ENCODE peak calls at places on chromosome 13, in five cellular contexts. One of them, this sample, is unnamed.

GRCh38 chr13:34833562-34834182 is 108.4 kb upstream of the NBEA start:
- DNase-seq in neural progenitor cell: peak
- DNase-seq in IMR-90: peak
- DNase-seq in cardiac muscle cell: no peak
- DNase-seq in body of pancreas: no peak
- DNase-seq in this sample: no peak

GRCh38 chr13:78827471-78827870 is 168.5 kb upstream of the OBI1 start:
- DNase-seq in neural progenitor cell: peak
- DNase-seq in body of pancreas: no peak
- DNase-seq in IMR-90: no peak
- DNase-seq in cardiac muscle cell: no peak
- DNase-seq in this sample: no peak

GRCh38 chr13:112756511-112756966 is 66.7 kb downstream of the ATP11A start:
- DNase-seq in neural progenitor cell: no peak
- DNase-seq in cardiac muscle cell: no peak
- DNase-seq in IMR-90: no peak
- DNase-seq in body of pancreas: no peak
- DNase-seq in this sample: no peak

GRCh38 chr13:22298530-22298929 is 627.7 kb downstream of the FGF9 start:
- DNase-seq in neural progenitor cell: no peak
- DNase-seq in body of pancreas: no peak
- DNase-seq in IMR-90: no peak
- DNase-seq in cardiac muscle cell: no peak
- DNase-seq in this sample: no peak

GRCh38 chr13:103883698-103884097 is 817.5 kb upstream of the SLC10A2 start:
- DNase-seq in cardiac muscle cell: peak
- DNase-seq in IMR-90: peak
- DNase-seq in body of pancreas: no peak
- DNase-seq in neural progenitor cell: no peak
- DNase-seq in this sample: no peak

GRCh38 chr13:19606152-19606551 is 27.3 kb upstream of the MPHOSPH8 start:
- DNase-seq in cardiac muscle cell: no peak
- DNase-seq in neural progenitor cell: no peak
- DNase-seq in body of pancreas: no peak
- DNase-seq in IMR-90: peak
- DNase-seq in this sample: no peak

GRCh38 chr13:107192289-107192688 is 624.4 kb upstream of the ARGLU1 start:
- DNase-seq in IMR-90: peak
- DNase-seq in body of pancreas: no peak
- DNase-seq in neural progenitor cell: peak
- DNase-seq in cardiac muscle cell: no peak
- DNase-seq in this sample: no peak

GRCh38 chr13:57933606-57934005 is 302.1 kb downstream of the PCDH17 start:
- DNase-seq in IMR-90: no peak
- DNase-seq in cardiac muscle cell: no peak
- DNase-seq in neural progenitor cell: no peak
- DNase-seq in body of pancreas: no peak
- DNase-seq in this sample: no peak

GRCh38 chr13:106619688-106620555 is 52.0 kb upstream of the ARGLU1 start:
- DNase-seq in body of pancreas: peak
- DNase-seq in cardiac muscle cell: peak
- DNase-seq in neural progenitor cell: peak
- DNase-seq in IMR-90: peak
- DNase-seq in this sample: no peak

GRCh38 chr13:40236566-40237168 is 429.8 kb downstream of the FOXO1 start:
- DNase-seq in IMR-90: no peak
- DNase-seq in neural progenitor cell: no peak
- DNase-seq in body of pancreas: peak
- DNase-seq in cardiac muscle cell: no peak
- DNase-seq in this sample: no peak

GRCh38 chr13:21106089-21106488 is 44.7 kb upstream of the LATS2 start:
- DNase-seq in body of pancreas: no peak
- DNase-seq in IMR-90: peak
- DNase-seq in neural progenitor cell: no peak
- DNase-seq in cardiac muscle cell: no peak
- DNase-seq in this sample: no peak

GRCh38 chr13:24306632-24307031 is 2.7 kb upstream of the C1QTNF9 start:
- DNase-seq in body of pancreas: no peak
- DNase-seq in IMR-90: peak
- DNase-seq in neural progenitor cell: no peak
- DNase-seq in cardiac muscle cell: no peak
- DNase-seq in this sample: no peak

GRCh38 chr13:36130542-36131214 is 504 bp downstream of the DCLK1 start:
- DNase-seq in neural progenitor cell: peak
- DNase-seq in IMR-90: no peak
- DNase-seq in cardiac muscle cell: peak
- DNase-seq in body of pancreas: no peak
- DNase-seq in this sample: no peak

GRCh38 chr13:112987625-112988024 is 18.6 kb downstream of the MCF2L start:
- DNase-seq in body of pancreas: no peak
- DNase-seq in neural progenitor cell: no peak
- DNase-seq in cardiac muscle cell: no peak
- DNase-seq in IMR-90: no peak
- DNase-seq in this sample: no peak

GRCh38 chr13:97878421-97879375 is 74.8 kb upstream of the IPO5 start:
- DNase-seq in cardiac muscle cell: no peak
- DNase-seq in neural progenitor cell: no peak
- DNase-seq in IMR-90: peak
- DNase-seq in body of pancreas: no peak
- DNase-seq in this sample: no peak

GRCh38 chr13:41544824-41545707 is 87.7 kb downstream of the RGCC start:
- DNase-seq in cardiac muscle cell: no peak
- DNase-seq in neural progenitor cell: no peak
- DNase-seq in IMR-90: peak
- DNase-seq in body of pancreas: no peak
- DNase-seq in this sample: no peak

GRCh38 chr13:99605417-99606321 is 104.4 kb downstream of the TM9SF2 start:
- DNase-seq in body of pancreas: peak
- DNase-seq in neural progenitor cell: peak
- DNase-seq in cardiac muscle cell: peak
- DNase-seq in IMR-90: no peak
- DNase-seq in this sample: peak

DNA sequence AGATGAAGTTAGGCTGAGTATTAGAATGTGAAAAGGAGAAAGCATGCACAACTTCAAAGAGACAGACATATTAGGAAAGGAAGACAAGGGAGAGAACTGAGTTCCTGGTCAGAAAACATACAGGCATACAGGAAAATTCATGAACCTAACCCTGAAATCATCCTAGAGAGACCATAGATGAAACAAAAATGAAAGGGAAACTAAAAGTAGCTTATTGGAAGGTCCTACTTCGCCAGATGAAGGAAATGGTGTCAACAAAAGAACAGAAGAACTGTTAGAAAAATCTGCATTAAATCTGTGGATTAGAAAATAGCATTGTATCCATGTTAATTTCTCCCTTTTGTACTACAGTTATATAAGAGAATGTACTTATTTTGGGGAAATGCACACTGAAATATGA is 169.0 kb upstream of the UFM1 start:
- DNase-seq in IMR-90: no peak
- DNase-seq in neural progenitor cell: no peak
- DNase-seq in cardiac muscle cell: no peak
- DNase-seq in body of pancreas: no peak
- DNase-seq in this sample: no peak
- H3K27ac ChIP-seq in IMR-90: no peak
- H3K27ac ChIP-seq in neural progenitor cell: no peak
- H3K27ac ChIP-seq in cardiac muscle cell: no peak
- H3K27ac ChIP-seq in body of pancreas: no peak
- H3K27ac ChIP-seq in this sample: no peak

DNA sequence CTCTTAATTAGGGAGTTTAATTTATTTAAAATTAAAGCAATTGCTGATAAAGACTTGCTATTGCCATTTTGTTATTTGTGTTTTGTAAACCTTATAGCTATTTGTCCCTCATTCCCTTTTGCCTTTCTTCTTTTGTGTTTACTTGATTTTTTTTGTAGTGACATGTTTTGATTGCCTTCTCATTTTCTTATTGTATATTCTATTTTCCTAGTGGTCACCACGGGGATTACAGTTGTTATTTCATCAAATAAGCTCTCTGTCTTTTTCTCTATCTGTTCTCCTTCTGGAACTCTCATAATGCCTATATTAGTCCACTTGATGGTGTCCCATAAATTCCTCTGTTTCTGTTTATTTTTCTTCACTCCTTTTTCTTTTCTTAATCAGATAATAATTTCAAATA is 64.4 kb upstream of the FRY start:
- DNase-seq in IMR-90: no peak
- DNase-seq in body of pancreas: no peak
- DNase-seq in neural progenitor cell: no peak
- DNase-seq in cardiac muscle cell: no peak
- DNase-seq in this sample: no peak
- TF ChIP-seq CTCF in IMR-90: no peak
- TF ChIP-seq CTCF in body of pancreas: peak
- TF ChIP-seq CTCF in neural progenitor cell: peak
- TF ChIP-seq CTCF in cardiac muscle cell: peak
- TF ChIP-seq CTCF in this sample: no peak

DNA sequence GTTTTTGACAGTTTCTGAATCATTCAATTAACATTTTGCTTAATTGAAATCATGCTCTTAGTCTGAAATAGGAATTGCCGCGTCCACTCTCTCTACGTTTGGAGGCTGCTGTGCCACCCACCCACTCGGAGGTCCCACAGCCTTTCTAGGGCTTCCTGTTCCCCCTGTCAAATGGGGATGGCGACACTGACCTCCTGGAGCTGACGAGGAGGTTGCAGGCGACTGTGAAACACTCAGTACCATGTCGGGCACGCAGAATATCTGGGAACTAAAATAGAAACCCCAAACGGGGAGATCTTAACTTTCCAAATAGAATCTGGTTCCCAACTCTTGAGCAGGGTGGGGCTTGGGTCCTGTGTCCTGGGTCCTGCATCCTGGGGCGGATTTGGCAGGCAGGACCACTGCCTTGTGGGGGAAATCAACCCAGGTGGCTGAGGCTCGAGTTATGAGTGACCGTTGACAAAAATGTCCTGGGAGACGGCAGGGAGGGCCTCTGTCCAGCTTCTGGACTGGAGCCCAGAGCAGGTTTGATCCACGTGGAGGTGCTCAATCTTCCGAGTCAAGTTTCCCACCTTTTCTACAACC is 124.6 kb downstream of the RAB20 start:
- DNase-seq in neural progenitor cell: no peak
- DNase-seq in body of pancreas: no peak
- DNase-seq in IMR-90: no peak
- DNase-seq in cardiac muscle cell: no peak
- DNase-seq in this sample: no peak
- H3K27ac ChIP-seq in neural progenitor cell: no peak
- H3K27ac ChIP-seq in body of pancreas: no peak
- H3K27ac ChIP-seq in IMR-90: no peak
- H3K27ac ChIP-seq in cardiac muscle cell: no peak
- H3K27ac ChIP-seq in this sample: no peak

GRCh38 chr13:91813255-91813654 is 414.8 kb downstream of the GPC5 start:
- DNase-seq in body of pancreas: no peak
- DNase-seq in neural progenitor cell: no peak
- DNase-seq in IMR-90: no peak
- DNase-seq in cardiac muscle cell: peak
- DNase-seq in this sample: no peak

GRCh38 chr13:91817250-91817649 is 418.8 kb downstream of the GPC5 start:
- DNase-seq in cardiac muscle cell: no peak
- DNase-seq in neural progenitor cell: no peak
- DNase-seq in IMR-90: peak
- DNase-seq in body of pancreas: no peak
- DNase-seq in this sample: no peak
- TF ChIP-seq CTCF in cardiac muscle cell: peak
- TF ChIP-seq CTCF in neural progenitor cell: peak
- TF ChIP-seq CTCF in IMR-90: peak
- TF ChIP-seq CTCF in body of pancreas: no peak
- TF ChIP-seq CTCF in this sample: no peak

GRCh38 chr13:43365042-43365344 is 341.6 kb downstream of the DNAJC15 start:
- DNase-seq in cardiac muscle cell: no peak
- DNase-seq in IMR-90: no peak
- DNase-seq in body of pancreas: no peak
- DNase-seq in neural progenitor cell: no peak
- DNase-seq in this sample: no peak
- H3K27ac ChIP-seq in cardiac muscle cell: no peak
- H3K27ac ChIP-seq in IMR-90: no peak
- H3K27ac ChIP-seq in body of pancreas: peak
- H3K27ac ChIP-seq in neural progenitor cell: no peak
- H3K27ac ChIP-seq in this sample: no peak

DNA sequence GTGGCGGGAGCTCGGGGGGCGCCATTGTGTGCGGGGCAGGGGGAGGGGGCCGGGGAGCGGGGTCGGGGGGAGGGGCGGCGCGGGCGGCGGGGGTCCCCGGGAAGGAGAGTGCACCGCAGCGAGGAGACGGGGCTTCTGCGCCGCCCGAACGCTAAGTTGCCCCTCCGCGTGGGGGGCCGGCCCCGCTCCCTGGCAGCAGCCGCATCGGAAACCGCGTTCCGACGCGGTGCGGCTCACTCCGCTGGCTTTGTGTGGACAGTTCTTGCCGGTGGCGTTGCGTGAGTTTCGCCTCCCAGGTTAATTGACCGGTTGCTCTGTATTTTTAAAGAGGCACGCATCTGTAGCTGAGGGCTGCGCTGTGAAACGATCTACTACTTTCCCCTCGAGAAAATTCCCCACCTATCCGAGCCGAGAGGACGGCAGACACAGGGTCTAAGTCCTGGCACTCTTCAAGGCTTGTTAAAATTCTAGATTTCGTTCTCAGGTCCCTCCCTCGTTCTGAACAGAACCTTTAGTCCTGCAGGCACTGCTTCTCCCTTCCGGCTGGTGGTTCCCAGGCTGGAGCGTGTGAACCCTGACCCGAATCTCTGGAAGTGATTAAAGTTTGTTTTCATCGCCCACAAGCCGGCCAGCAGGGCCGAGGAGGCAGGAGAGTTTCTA is 861 bp downstream of the ARHGEF7 start:
- DNase-seq in body of pancreas: peak
- DNase-seq in neural progenitor cell: peak
- DNase-seq in cardiac muscle cell: peak
- DNase-seq in IMR-90: peak
- DNase-seq in this sample: no peak
- TF ChIP-seq CTCF in body of pancreas: no peak
- TF ChIP-seq CTCF in neural progenitor cell: no peak
- TF ChIP-seq CTCF in cardiac muscle cell: no peak
- TF ChIP-seq CTCF in IMR-90: no peak
- TF ChIP-seq CTCF in this sample: no peak